ENCODE peak calls at places on chromosomes 12 and 14, in six cellular contexts. M is fibroblast of lung, V is neural progenitor cell, O is endothelial cell of umbilical vein, G is GM23338, E is PC-3. S is an unnamed sample.

GRCh38 chr12:63045020-63045860 is 105.8 kb downstream of the AVPR1A start:
- DNase-seq in M (peak; percentile 17), V (no peak), O (peak; percentile 50), G (no peak), E (peak; percentile 69), S (no peak)

GRCh38 chr12:60123443-60124000 is 527.7 kb downstream of the SLC16A7 start:
- DNase-seq in M (peak; percentile 72), V (no peak), O (no peak), G (no peak), E (peak; percentile 46), S (no peak)

GRCh38 chr12:48442191-48442828 is 30.0 kb upstream of the ANP32D start:
- DNase-seq in M (no peak), V (peak; percentile 30), O (no peak), G (peak; percentile 41), E (no peak), S (no peak)

GRCh38 chr14:102749833-102750775 is 27.1 kb upstream of the TRAF3 start:
- DNase-seq in M (no peak), V (peak; percentile 43), O (no peak), G (no peak), E (no peak), S (no peak)

GRCh38 chr12:90908465-90908864 is 46.5 kb downstream of the CCER1 start:
- DNase-seq in M (peak; percentile 72), V (peak; percentile 1), O (peak; percentile 69), G (no peak), E (peak; percentile 20), S (no peak)

GRCh38 chr12:118053071-118053985 is 7.7 kb downstream of the WSB2 start:
- DNase-seq in M (no peak), V (no peak), O (no peak), G (no peak), E (peak; percentile 41), S (no peak)

GRCh38 chr12:5988088-5988487 is 43.0 kb upstream of the ANO2 start:
- DNase-seq in M (no peak), V (no peak), O (no peak), G (peak; percentile 52), E (no peak), S (no peak)

GRCh38 chr14:77459072-77459723 is 1.3 kb downstream of the AHSA1 start:
- DNase-seq in M (peak; percentile 81), V (peak; percentile 85), O (peak; percentile 84), G (peak; percentile 91), E (peak; percentile 82), S (peak; percentile 87)

GRCh38 chr12:98188649-98189048 is 326.7 kb upstream of the TMPO start:
- DNase-seq in M (peak; percentile 10), V (no peak), O (peak; percentile 75), G (no peak), E (peak; percentile 2), S (peak; percentile 80)

GRCh38 chr12:120529641-120530314 is 820 bp upstream of the COQ5 start:
- DNase-seq in M (no peak), V (peak; percentile 48), O (peak; percentile 73), G (peak; percentile 65), E (peak; percentile 71), S (peak; percentile 60)

GRCh38 chr14:60815371-60815770 is 80.8 kb downstream of the MNAT1 start:
- DNase-seq in M (no peak), V (no peak), O (no peak), G (no peak), E (peak; percentile 39), S (no peak)

DNA sequence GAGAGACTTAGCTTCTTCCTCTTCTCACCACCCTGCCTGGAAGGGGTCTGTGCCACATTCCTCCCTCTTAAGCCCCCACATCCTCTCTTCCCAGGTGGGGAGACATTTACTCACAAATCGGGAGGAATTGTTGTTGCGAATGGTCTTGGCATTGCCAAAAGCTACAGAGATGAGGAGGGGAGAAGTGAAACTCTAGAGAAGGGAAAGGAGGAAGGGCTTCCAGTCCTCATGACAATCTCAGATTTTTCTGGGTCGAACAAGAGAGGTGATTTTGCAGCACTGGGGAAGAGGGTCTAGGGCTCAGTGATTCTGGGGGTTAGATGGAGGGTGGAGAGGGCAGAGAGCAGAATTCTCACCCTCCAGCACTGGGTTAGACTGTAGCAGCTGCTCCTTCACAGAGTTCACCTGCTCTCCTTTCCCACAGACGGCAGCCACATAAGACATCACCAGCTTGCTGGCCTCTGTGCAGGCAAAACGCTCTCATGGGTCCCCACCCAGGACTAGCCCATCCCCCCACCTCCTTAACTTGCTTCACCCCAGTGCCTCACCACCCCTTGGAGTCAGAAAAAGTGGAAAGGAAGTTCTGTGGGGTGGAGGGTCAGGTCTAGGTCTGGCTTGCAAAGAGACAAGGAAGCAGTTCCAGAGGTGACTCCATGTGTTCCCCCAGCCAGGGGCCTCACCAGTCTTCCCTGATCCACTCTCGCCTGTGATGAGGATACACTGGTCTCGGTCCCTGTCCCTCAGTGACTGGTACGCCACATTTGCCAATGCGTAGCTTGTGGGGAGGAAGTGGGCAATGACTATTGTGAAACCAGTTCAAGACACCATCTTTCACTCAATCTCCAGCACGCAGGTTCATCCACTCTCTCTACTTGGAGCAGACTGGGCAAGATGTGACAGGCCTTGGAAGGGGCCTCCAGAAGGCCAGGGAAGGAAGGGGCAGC is 2.7 kb downstream of the MYO1A start:
- DNase-seq in M (no peak), V (no peak), O (no peak), G (no peak), E (no peak), S (no peak)
- H3K4me3 ChIP-seq in M (no peak overlapping the region), V (no peak overlapping the region), O (no peak overlapping the region), G (no peak overlapping the region), E (no peak overlapping the region), S (no peak overlapping the region)

DNA sequence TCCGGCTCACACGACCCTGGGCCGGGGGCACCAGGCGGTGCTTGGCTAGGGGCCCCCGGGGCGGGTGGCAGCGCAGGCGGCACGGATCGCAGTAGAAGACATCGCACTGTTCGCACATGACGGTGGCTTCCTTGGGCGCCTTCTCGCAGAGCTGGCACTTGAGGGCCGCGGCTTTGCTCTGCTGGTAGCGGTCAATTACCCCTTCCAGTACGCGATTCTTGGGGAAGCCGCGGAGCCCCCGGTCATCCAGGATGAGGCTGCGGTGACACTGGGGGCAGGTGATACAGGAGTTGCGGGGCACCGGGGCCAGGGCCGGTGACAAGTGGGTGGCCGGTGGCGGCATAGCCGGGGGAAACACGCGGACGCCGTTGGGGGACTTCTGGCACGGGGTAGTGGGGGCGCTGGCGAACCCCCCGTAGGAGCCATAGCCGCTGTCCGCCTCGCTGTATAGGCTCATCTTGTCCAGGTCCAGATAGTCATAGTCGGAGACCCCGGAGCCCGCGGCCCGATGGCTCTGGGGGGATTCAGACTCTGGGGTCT is 553 bp downstream of the TRIM9 start:
- DNase-seq in M (peak; percentile 3), V (peak; percentile 57), O (no peak), G (peak; percentile 60), E (no peak), S (peak; percentile 33)
- TF ChIP-seq EZH2 in M (peak; percentile 71), V (peak; percentile 94), O (peak; percentile 33), G (no peak), E (no peak), S (no peak)

DNA sequence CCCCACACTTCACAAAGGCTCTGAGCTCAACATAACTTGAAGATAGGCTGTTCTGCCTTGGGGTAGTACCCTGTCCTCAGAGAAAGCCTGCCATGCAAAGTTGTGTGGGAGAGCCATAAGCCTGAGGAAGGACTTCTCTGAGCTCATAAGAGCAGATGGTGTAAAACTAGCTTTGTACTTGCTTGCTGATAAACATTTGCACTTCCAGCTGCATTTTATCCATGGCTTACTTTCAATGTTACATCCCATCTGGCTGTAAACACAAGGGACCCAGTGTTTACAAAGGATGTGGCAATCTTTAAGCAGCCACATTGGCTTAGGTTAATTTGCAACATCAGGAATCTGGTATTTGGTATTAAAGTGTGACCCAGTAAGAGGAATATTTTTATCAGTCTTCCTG is 258.1 kb downstream of the IPO8 start:
- DNase-seq in M (peak; percentile 91), V (no peak), O (no peak), G (no peak), E (no peak), S (no peak)
- H3K4me3 ChIP-seq in M (no peak overlapping the region), V (no peak overlapping the region), O (no peak overlapping the region), G (no peak overlapping the region), E (no peak overlapping the region), S (no peak overlapping the region)

DNA sequence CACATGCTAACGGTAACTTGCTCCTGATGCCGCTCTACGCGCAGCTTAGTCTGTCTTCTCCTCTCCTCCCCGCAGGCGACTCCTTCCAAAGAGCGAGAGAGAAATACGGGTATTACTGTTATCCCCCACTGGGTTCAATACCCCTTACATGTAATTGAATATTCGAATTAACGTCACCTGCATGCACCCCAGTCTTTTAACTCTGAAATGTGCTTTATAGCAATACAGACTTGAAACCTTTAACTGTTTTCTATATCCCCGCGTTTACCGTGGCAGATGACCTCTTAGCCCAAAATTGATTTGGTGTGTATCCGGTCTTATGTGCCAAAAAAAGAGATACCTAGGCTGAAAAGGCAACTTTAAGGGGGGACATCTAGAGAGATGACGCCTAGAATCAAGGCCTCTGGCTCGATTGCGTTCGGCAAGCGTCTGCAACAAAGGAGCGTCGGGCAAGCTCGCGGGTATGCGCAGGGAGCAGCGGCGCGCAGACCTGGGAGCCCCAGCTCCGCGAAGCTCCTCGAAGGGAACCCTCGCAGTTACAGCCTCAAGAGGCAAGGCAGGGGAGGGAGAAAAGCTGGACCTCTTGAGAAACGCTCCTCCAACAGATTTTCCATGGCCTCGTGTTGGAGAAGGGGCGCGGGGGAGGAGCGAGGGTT is 6.8 kb upstream of the FOXG1 start:
- DNase-seq in M (no peak), V (peak; percentile 76), O (no peak), G (peak; percentile 67), E (no peak), S (no peak)
- TF ChIP-seq EZH2 in M (peak; percentile 55), V (peak; percentile 97), O (peak; percentile 94), G (peak; percentile 89), E (no peak), S (peak; percentile 94)

DNA sequence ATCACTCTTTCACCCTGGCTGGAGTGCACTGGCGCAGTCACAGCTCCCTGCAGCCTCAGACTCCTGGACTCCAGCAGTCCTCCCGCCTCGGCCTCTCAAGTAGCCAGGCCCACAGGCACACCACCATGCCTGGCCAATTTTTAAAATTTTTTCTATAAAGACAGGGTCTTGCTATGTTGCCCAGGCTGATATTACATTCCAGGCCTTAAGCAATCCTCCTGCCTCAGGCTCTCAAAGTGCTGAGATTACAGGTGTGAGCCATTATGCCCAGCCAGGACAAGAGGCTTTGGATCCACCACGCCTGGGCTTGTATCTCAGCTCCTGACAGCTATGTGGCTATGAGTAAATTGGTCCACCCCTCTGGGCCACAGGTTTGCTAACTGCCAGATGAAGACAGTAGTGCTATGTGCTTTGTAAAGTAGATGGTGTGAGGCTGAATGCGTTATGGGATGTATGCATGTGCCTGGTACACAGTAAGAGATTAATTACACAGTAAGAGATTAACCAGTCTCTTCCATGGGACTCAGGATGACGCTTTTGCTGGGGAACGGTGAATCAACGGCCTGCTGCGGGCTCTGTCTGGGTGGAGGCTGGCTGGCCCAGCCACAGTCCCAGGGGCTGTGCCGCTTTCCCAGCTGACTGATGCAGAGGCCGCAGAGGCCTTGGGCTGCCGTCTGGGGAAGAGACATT is 53.3 kb upstream of the NCOR2 start:
- DNase-seq in M (no peak), V (no peak), O (no peak), G (no peak), E (no peak), S (no peak)
- H3K4me3 ChIP-seq in M (no peak overlapping the region), V (no peak overlapping the region), O (no peak overlapping the region), G (no peak overlapping the region), E (no peak overlapping the region), S (no peak overlapping the region)

GRCh38 chr12:76878045-76878898 is 547 bp downstream of the CSRP2 start:
- DNase-seq in M (peak; percentile 8), V (peak; percentile 82), O (peak; percentile 22), G (peak; percentile 90), E (peak; percentile 30), S (peak; percentile 70)
- TF ChIP-seq EZH2 in M (no peak), V (no peak), O (peak; percentile 49), G (no peak), E (no peak), S (no peak)

S was measured in A673.